ENCODE peak calls at places on chromosomes 1 and 21, in six cellular contexts. N is effector memory CD4-positive, alpha-beta T cell; Y is iPS DF 6.9; E is psoas muscle; X is CD4-positive, alpha-beta memory T cell; U is tibial nerve. C is an unnamed sample.
A peak's percentile ranks its signal among the peaks of the same experiment; 100 is the strongest.

GRCh38 chr1:183279835-183280234 is 93.8 kb downstream of the LAMC2 start:
- DNase-seq in N (no peak), E (peak; percentile 71), X (no peak), Y (no peak), U (no peak), C (no peak)

GRCh38 chr21:33011462-33011861 is 14.3 kb upstream of the OLIG2 start:
- DNase-seq in Y (no peak), X (no peak), U (no peak), N (no peak), E (no peak), C (no peak)

GRCh38 chr1:117571496-117571895 is 34.4 kb upstream of the TENT5C start:
- DNase-seq in Y (no peak), E (no peak), X (no peak), N (no peak), U (no peak), C (no peak)

GRCh38 chr21:40204956-40205355 is 337.7 kb downstream of the PCP4 start:
- DNase-seq in Y (no peak), N (no peak), U (no peak), X (no peak), E (no peak), C (no peak)

GRCh38 chr1:64000021-64000420 is 203.4 kb upstream of the UBE2U start:
- DNase-seq in X (no peak), N (no peak), Y (no peak), U (no peak), E (no peak), C (no peak)

GRCh38 chr21:41500931-41501381 is 7.0 kb downstream of the TMPRSS2 start:
- DNase-seq in E (no peak), N (no peak), Y (no peak), X (no peak), U (no peak), C (no peak)

GRCh38 chr1:1433804-1434130 is 1.7 kb upstream of the VWA1 start:
- DNase-seq in N (no peak), Y (no peak), X (no peak), E (no peak), U (no peak), C (no peak)

GRCh38 chr21:22201142-22201541 is 1202.9 kb downstream of the NCAM2 start:
- DNase-seq in E (no peak), X (no peak), U (no peak), N (no peak), Y (no peak), C (no peak)

GRCh38 chr1:1330366-1331067 is 563 bp upstream of the TAS1R3 start:
- DNase-seq in U (no peak), N (no peak), X (no peak), E (no peak), Y (no peak), C (no peak)

GRCh38 chr1:161139765-161140164 is 7.3 kb upstream of the DEDD start:
- DNase-seq in Y (no peak), U (no peak), X (peak; percentile 41), N (no peak), E (no peak), C (no peak)

GRCh38 chr1:29875557-29876028 is 639.3 kb downstream of the PTPRU start:
- DNase-seq in Y (no peak), U (no peak), X (no peak), E (no peak), N (no peak), C (no peak)

GRCh38 chr1:64744492-64745180 is at the start of gene RAVER2:
- DNase-seq in X (peak; percentile 58), Y (no peak), N (peak; percentile 50), E (peak; percentile 82), U (no peak), C (no peak)

GRCh38 chr1:221708076-221708571 is 33.8 kb downstream of the DUSP10 start:
- DNase-seq in N (peak; percentile 51), U (no peak), Y (no peak), E (no peak), X (peak; percentile 63), C (no peak)

GRCh38 chr1:111415461-111415860 is 12.1 kb downstream of the OVGP1 start:
- DNase-seq in N (no peak), X (no peak), E (no peak), U (no peak), Y (no peak), C (no peak)

GRCh38 chr1:44368471-44369151 is 13.6 kb upstream of the ERI3 start:
- DNase-seq in N (no peak), Y (no peak), U (no peak), E (no peak), X (no peak), C (no peak)

GRCh38 chr1:95183952-95184351 is 50.1 kb upstream of the RWDD3 start:
- DNase-seq in N (no peak), Y (no peak), E (no peak), U (no peak), X (no peak), C (no peak)

GRCh38 chr1:159931101-159931816 is 6.0 kb upstream of the TAGLN2 start:
- DNase-seq in N (no peak), E (no peak), U (no peak), Y (no peak), X (no peak), C (no peak)

GRCh38 chr1:159930216-159930615 is 4.9 kb upstream of the TAGLN2 start:
- DNase-seq in N (no peak), U (no peak), E (no peak), X (no peak), Y (no peak), C (no peak)

GRCh38 chr1:159932296-159933285 is 7.3 kb upstream of the TAGLN2 start:
- DNase-seq in U (no peak), Y (no peak), N (no peak), E (no peak), X (no peak), C (no peak)

GRCh38 chr1:159929155-159930051 is 4.1 kb upstream of the TAGLN2 start:
- DNase-seq in N (no peak), Y (no peak), X (no peak), U (no peak), E (no peak), C (no peak)

DNA sequence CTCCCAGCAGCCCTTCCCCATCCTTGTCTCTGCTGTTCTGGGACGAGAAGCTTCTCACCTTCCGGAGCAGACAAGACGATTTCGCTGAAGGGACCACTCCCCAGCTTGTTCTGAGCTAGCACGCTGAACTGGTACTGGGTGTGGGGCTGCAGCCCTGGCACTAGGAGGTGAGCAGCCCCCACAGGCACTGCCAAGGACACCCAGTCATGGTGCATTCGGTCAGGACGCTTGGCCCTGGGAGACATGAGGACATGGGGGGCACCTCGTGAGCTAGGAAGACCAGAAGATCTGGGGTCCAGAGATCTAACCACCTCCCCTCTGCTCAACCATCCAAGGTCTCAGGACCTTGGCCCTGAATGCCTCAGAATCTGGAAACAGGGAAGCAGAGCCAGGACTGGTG is 5.3 kb upstream of the TAGLN2 start:
- DNase-seq in X (no peak), Y (no peak), U (no peak), E (no peak), N (no peak), C (no peak)
- H3K4me3 ChIP-seq in X (no peak overlapping the region), Y (no peak overlapping the region), U (no peak overlapping the region), E (no peak overlapping the region), N (no peak overlapping the region), C (no peak overlapping the region)

GRCh38 chr1:108628666-108629065 is 32.2 kb downstream of the HENMT1 start:
- DNase-seq in X (no peak), N (no peak), U (no peak), Y (no peak), E (no peak), C (no peak)

GRCh38 chr1:108627951-108628350 is 32.9 kb downstream of the HENMT1 start:
- DNase-seq in Y (no peak), U (no peak), X (no peak), E (no peak), N (no peak), C (no peak)

GRCh38 chr1:108624069-108624468 is 36.8 kb downstream of the HENMT1 start:
- DNase-seq in X (no peak), U (no peak), Y (no peak), N (no peak), E (no peak), C (no peak)

DNA sequence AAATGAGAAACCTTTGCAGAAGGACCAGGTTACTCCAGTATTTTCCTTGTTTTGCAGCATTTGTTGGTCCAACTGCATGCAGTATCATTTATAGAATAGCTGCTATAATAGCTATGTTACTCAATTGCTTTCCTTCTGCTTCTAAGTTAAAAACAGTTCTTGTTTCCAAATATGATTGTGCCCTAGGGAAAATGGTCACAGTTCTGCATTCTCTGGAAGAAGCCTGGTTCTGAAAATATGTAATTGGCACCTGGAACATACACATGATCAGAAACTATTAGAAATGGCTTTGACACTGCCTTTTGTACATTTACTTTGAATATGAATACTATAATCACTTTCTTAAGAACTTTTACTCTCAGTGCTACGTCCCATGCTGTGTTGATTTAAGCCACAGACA is 33.6 kb downstream of the HENMT1 start:
- DNase-seq in N (no peak), Y (no peak), E (no peak), U (no peak), X (no peak), C (no peak)
- H3K9me3 ChIP-seq in N (no peaks in the 10 kb centered on the region), Y (no peaks in the 10 kb centered on the region), E (no peaks in the 10 kb centered on the region), U (no peaks in the 10 kb centered on the region), X (no peaks in the 10 kb centered on the region), C (no peaks in the 10 kb centered on the region)

GRCh38 chr1:48430832-48431231 is 41.2 kb downstream of the SPATA6 start:
- DNase-seq in U (no peak), E (no peak), Y (no peak), N (no peak), X (no peak), C (no peak)
- H3K4me3 ChIP-seq in U (no peak overlapping the region), E (no peak overlapping the region), Y (no peak overlapping the region), N (no peak overlapping the region), X (no peak overlapping the region), C (no peak overlapping the region)

GRCh38 chr1:236164273-236164672 is 21.9 kb downstream of the GPR137B start:
- DNase-seq in X (no peak), Y (no peak), E (no peak), U (no peak), N (no peak), C (no peak)

GRCh38 chr1:236167154-236167553 is 24.8 kb downstream of the GPR137B start:
- DNase-seq in Y (no peak), X (no peak), E (no peak), N (no peak), U (no peak), C (no peak)

GRCh38 chr1:236166041-236166440 is 23.7 kb downstream of the GPR137B start:
- DNase-seq in N (no peak), X (no peak), Y (no peak), U (no peak), E (no peak), C (no peak)

GRCh38 chr1:236163460-236164153 is 21.3 kb downstream of the GPR137B start:
- DNase-seq in X (no peak), U (no peak), Y (no peak), E (no peak), N (no peak), C (no peak)

DNA sequence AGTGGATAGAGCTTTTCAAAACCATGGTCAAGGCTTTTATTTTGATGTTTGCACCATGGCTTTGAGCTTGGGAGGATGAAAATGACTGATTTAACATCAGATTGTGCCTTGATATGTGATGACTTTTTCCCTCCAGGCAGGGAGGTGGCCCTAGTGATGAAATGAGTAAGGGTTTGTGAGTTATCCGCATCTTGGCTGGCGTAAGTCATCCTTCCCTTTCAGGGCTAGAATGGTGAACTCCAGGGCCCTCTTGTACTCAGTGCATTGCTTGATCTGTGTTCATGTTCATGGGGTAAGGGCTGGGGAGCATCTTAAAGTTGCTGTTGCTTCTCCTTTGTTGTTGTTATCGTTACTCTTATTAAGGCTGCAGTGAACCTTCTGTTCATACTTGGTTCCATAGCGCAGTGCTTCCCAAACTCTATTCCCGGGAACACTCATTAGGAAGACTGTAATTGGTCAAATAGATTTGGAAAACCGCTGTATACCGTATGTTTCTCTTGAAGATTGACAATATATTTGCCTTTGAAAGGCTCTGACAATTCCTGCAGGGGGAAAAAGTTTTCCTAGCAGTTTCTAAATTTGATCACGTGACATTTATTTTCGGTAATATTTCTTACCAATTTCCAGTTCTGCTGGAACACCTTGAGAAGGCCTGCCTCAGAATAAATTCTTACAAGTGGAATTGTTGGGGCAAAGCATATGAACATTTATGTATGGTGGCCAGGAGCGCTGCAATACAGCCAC is 23.1 kb downstream of the GPR137B start:
- DNase-seq in Y (no peak), N (no peak), E (no peak), X (no peak), U (no peak), C (no peak)
- H3K9me3 ChIP-seq in Y (peaks cover 2% of the 10 kb centered on the region), N (peaks cover 7% of the 10 kb centered on the region), E (peaks cover 11% of the 10 kb centered on the region), X (no peaks in the 10 kb centered on the region), U (no peaks in the 10 kb centered on the region), C (peaks cover 5% of the 10 kb centered on the region)